ENCODE peak calls at places on chromosomes 13 and 19, in four cellular contexts. A is SK-N-SH, K is HepG2, B is K562. N is an unnamed sample.

GRCh38 chr19:13899912-13900584 is 5.9 kb downstream of the BRME1 start:
- DNase-seq in A (no peak), K (no peak), B (no peak), N (no peak)

GRCh38 chr13:27770809-27771208 is 21.5 kb upstream of the GSX1 start:
- DNase-seq in A (peak), K (peak), B (peak), N (peak)

GRCh38 chr13:33312150-33312908 is 26.8 kb upstream of the STARD13 start:
- DNase-seq in A (no peak), K (peak), B (no peak), N (no peak)

GRCh38 chr19:22606212-22606553 is 27.9 kb upstream of the ZNF492 start:
- DNase-seq in A (no peak), K (no peak), B (no peak), N (no peak)

GRCh38 chr13:30094015-30094533 is 213.3 kb downstream of the KATNAL1 start:
- DNase-seq in A (no peak), K (no peak), B (no peak), N (no peak)

GRCh38 chr19:38417544-38418506 is 8.2 kb downstream of the RASGRP4 start:
- DNase-seq in A (no peak), K (no peak), B (peak), N (peak)

GRCh38 chr13:32259116-32259515 is 56.0 kb downstream of the ZAR1L start:
- DNase-seq in A (no peak), K (peak), B (no peak), N (no peak)

GRCh38 chr13:23534090-23534489 is 36.1 kb upstream of the TNFRSF19 start:
- DNase-seq in A (no peak), K (peak), B (no peak), N (no peak)

GRCh38 chr19:47512183-47512947 is 2.5 kb downstream of the NAPA start:
- DNase-seq in A (no peak), K (peak), B (peak), N (no peak)

GRCh38 chr13:24161010-24161775 is 673 bp downstream of the SPATA13 start:
- DNase-seq in A (peak), K (peak), B (no peak), N (no peak)

GRCh38 chr13:69591437-69591836 is 516.2 kb upstream of the ATXN8OS start:
- DNase-seq in A (no peak), K (no peak), B (no peak), N (no peak)

GRCh38 chr13:34577051-34577450 is 365.0 kb upstream of the NBEA start:
- DNase-seq in A (no peak), K (no peak), B (no peak), N (no peak)

GRCh38 chr19:5321851-5322681 is 18.5 kb downstream of the PTPRS start:
- DNase-seq in A (peak), K (no peak), B (peak), N (no peak)

GRCh38 chr19:51808333-51808986 is 13.5 kb downstream of the FPR3 start:
- DNase-seq in A (peak), K (peak), B (peak), N (no peak)

GRCh38 chr19:49333426-49334288 is 1.5 kb upstream of the CD37 start:
- DNase-seq in A (no peak), K (no peak), B (no peak), N (no peak)

GRCh38 chr19:32682317-32682716 is 6.7 kb downstream of the RGS9BP start:
- DNase-seq in A (no peak), K (no peak), B (no peak), N (no peak)

GRCh38 chr19:32543107-32543900 is 37.7 kb upstream of the PDCD5 start:
- DNase-seq in A (no peak), K (no peak), B (peak), N (no peak)

GRCh38 chr19:19595171-19595701 is 23.3 kb downstream of the PBX4 start:
- DNase-seq in A (peak), K (no peak), B (no peak), N (no peak)

GRCh38 chr13:32964987-32965386 is 51.2 kb upstream of the KL start:
- DNase-seq in A (no peak), K (no peak), B (no peak), N (no peak)

GRCh38 chr19:12867120-12868099 is 13.8 kb downstream of the DNASE2 start:
- DNase-seq in A (peak), K (no peak), B (peak), N (no peak)

GRCh38 chr19:50497030-50497420 is 14.0 kb downstream of the JOSD2 start:
- DNase-seq in A (no peak), K (no peak), B (no peak), N (no peak)

GRCh38 chr19:6509118-6509971 is 7.2 kb upstream of the TUBB4A start:
- DNase-seq in A (no peak), K (peak), B (no peak), N (no peak)

GRCh38 chr19:10009269-10009665 is 1.0 kb downstream of the COL5A3 start:
- DNase-seq in A (peak), K (no peak), B (peak), N (no peak)

GRCh38 chr19:10010939-10011338 is 635 bp upstream of the COL5A3 start:
- DNase-seq in A (peak), K (no peak), B (no peak), N (no peak)

GRCh38 chr19:10011974-10012373 is 1.3 kb upstream of the RDH8 start:
- DNase-seq in A (peak), K (no peak), B (no peak), N (no peak)

GRCh38 chr19:10009714-10010224 is 535 bp downstream of the COL5A3 start:
- DNase-seq in A (no peak), K (no peak), B (no peak), N (no peak)

GRCh38 chr19:10010247-10010691 is at the start of gene COL5A3:
- DNase-seq in A (peak), K (no peak), B (no peak), N (no peak)
- TF ChIP-seq REST in A (no peak), K (no peak), B (no peak), N (no peak)

GRCh38 chr19:34838753-34839431 is 65.9 kb upstream of the ZNF599 start:
- DNase-seq in A (no peak), K (peak), B (no peak), N (no peak)
- TF ChIP-seq ELF1 in A (no peak), K (no peak), B (no peak), N (no peak)

DNA sequence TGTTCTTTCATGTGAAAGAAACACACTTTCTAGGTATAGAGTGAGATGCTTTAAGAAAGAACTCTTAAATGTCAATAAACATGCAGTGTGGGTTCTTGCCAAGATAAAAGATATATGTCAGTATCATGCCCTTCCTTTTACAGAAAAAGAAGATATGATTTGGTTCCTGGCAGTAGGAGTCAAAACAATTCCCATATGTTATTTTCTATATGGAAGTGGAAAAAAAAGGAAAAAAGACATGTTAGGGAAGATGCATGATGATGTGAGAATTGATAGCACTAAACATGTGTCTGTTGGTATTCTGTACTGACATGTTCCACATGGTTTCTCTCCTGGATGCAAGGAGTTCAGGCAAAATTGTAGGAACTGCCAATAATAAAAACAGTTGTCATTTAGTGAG is 318.8 kb upstream of the DACH1 start:
- DNase-seq in A (no peak), K (no peak), B (no peak), N (no peak)
- TF ChIP-seq REST in A (no peak), K (no peak), B (no peak), N (no peak)

DNA sequence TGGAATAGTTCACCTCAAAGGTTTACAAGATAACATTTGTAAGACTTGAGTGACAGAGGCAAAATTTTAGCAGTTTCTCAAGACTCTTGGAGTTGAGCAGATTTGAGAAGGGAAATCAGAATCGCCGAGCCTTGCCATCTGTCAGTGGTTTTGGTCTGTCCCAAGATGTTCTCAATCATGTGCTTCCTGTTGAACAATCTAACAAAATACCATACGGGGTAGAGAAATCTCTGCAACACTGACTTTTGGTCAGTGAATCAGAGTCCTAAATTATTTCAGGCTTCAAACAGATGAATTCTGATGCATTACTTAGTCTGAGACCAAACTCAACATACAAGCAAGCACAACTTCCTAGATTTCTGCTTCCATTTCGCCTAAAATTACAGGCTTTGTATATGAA is 3.8 kb downstream of the KCTD12 start:
- DNase-seq in A (no peak), K (no peak), B (no peak), N (no peak)
- TF ChIP-seq ELF1 in A (no peak), K (no peak), B (no peak), N (no peak)

DNA sequence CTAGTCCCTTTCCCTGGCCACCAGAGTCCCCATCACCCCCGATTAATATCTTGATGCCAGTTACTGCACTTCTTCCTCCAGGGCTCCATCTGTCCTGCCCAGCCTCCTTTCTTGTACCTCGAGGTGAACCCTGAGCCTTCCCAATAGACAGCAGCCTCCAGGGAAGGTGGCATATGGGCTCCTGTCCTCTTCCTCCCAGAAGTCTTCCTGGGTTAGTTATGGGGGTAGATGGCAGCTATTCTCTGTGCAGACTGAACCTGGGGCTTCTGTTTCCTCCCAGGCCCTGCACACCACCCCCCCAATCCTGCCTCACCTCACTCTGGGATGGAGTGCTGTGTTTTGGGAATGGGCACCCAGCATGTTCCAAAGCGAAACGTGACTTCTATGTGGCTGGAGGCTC is 2.6 kb downstream of the RNF225 start:
- DNase-seq in A (no peak), K (no peak), B (no peak), N (no peak)
- TF ChIP-seq REST in A (no peak), K (no peak), B (no peak), N (no peak)

DNA sequence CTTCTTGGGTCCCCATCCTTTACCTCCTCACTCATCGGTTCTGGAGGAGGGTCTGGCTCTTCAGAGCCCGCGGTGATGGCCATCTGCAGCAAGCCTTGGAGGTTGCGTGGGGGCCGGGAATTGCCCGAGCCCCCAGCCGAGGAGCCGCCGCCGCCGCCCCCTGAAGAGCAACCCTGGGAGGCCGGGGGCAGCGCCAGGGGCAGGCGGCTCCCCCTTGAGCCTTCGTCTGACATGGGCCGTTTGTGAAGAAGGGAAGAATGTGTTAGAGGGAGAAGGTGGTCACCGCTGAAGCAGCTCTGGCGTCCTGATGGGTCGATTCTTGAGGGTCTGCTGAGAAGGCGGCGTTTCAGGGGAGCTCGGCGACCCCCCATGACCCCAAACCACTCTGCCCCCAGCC is 536 bp downstream of the HSPBP1 start:
- DNase-seq in A (peak), K (no peak), B (no peak), N (no peak)
- TF ChIP-seq ELF1 in A (no peak), K (no peak), B (no peak), N (no peak)

DNA sequence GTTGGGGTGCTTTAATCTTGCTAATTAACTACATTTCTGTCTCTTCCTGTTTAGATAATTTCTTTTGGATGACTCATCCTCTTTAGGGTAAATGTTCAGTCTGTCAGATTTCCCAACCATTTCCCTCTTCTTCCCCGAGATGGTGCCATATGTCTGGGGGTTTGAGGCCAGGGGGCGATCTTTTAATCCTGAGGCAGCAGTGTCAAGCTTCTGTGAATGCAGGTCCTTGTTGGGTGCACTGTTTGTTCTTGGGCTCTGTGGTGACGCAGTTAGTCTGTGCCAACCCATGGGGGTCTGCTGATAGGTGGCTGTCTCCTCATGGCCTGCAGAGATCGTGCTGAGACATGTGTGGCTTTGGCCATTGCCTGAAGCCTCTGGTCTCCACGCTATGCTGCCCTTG is 420.4 kb downstream of the NDFIP2 start:
- DNase-seq in A (no peak), K (no peak), B (no peak), N (no peak)
- TF ChIP-seq REST in A (no peak), K (no peak), B (no peak), N (no peak)